ENCODE peak calls at places on chromosomes 5 and 9, in six cellular contexts. One of them, this sample, is unnamed.

GRCh38 chr9:74742792-74743389 is 144.8 kb downstream of the TRPM6 start:
- DNase-seq in trophoblast cell: peak
- DNase-seq in IMR-90: peak
- DNase-seq in H9: peak
- DNase-seq in neuronal stem cell: peak
- DNase-seq in H1: no peak
- DNase-seq in this sample: peak

GRCh38 chr5:96024683-96025475 is 63.2 kb upstream of the ELL2 start:
- DNase-seq in trophoblast cell: no peak
- DNase-seq in neuronal stem cell: no peak
- DNase-seq in H1: no peak
- DNase-seq in IMR-90: no peak
- DNase-seq in H9: no peak
- DNase-seq in this sample: no peak

GRCh38 chr9:18569941-18570630 is 96.1 kb downstream of the ADAMTSL1 start:
- DNase-seq in H1: no peak
- DNase-seq in H9: no peak
- DNase-seq in neuronal stem cell: no peak
- DNase-seq in trophoblast cell: no peak
- DNase-seq in IMR-90: no peak
- DNase-seq in this sample: no peak

GRCh38 chr9:123361731-123362560 is 5.9 kb downstream of the CRB2 start:
- DNase-seq in IMR-90: no peak
- DNase-seq in H1: no peak
- DNase-seq in H9: peak
- DNase-seq in trophoblast cell: no peak
- DNase-seq in neuronal stem cell: no peak
- DNase-seq in this sample: no peak

GRCh38 chr5:52786937-52787599 is 648 bp upstream of the ITGA1 start:
- DNase-seq in H1: no peak
- DNase-seq in H9: peak
- DNase-seq in neuronal stem cell: no peak
- DNase-seq in trophoblast cell: peak
- DNase-seq in IMR-90: peak
- DNase-seq in this sample: peak

GRCh38 chr9:126844085-126844484 is 16.4 kb upstream of the ZBTB34 start:
- DNase-seq in neuronal stem cell: no peak
- DNase-seq in IMR-90: peak
- DNase-seq in trophoblast cell: no peak
- DNase-seq in H9: no peak
- DNase-seq in H1: no peak
- DNase-seq in this sample: peak

GRCh38 chr9:126461029-126461428 is 134.4 kb downstream of the MVB12B start:
- DNase-seq in neuronal stem cell: no peak
- DNase-seq in H9: peak
- DNase-seq in IMR-90: no peak
- DNase-seq in trophoblast cell: no peak
- DNase-seq in H1: no peak
- DNase-seq in this sample: no peak

GRCh38 chr5:144361406-144361805 is 190.7 kb downstream of the KCTD16 start:
- DNase-seq in trophoblast cell: no peak
- DNase-seq in H1: no peak
- DNase-seq in H9: no peak
- DNase-seq in neuronal stem cell: no peak
- DNase-seq in IMR-90: peak
- DNase-seq in this sample: no peak

GRCh38 chr5:170479484-170479883 is 24.3 kb upstream of the KCNIP1 start:
- DNase-seq in neuronal stem cell: no peak
- DNase-seq in H9: peak
- DNase-seq in trophoblast cell: peak
- DNase-seq in H1: peak
- DNase-seq in IMR-90: peak
- DNase-seq in this sample: peak

GRCh38 chr5:122063836-122064235 is 14.2 kb downstream of the LOX start:
- DNase-seq in H1: no peak
- DNase-seq in trophoblast cell: peak
- DNase-seq in neuronal stem cell: no peak
- DNase-seq in H9: no peak
- DNase-seq in IMR-90: peak
- DNase-seq in this sample: peak

GRCh38 chr9:96232164-96232538 is 69.8 kb downstream of the HSD17B3 start:
- DNase-seq in neuronal stem cell: no peak
- DNase-seq in IMR-90: no peak
- DNase-seq in trophoblast cell: no peak
- DNase-seq in H9: no peak
- DNase-seq in H1: no peak
- DNase-seq in this sample: no peak

GRCh38 chr5:146409081-146409671 is 38.0 kb upstream of the TCERG1 start:
- DNase-seq in trophoblast cell: no peak
- DNase-seq in H9: no peak
- DNase-seq in H1: no peak
- DNase-seq in neuronal stem cell: peak
- DNase-seq in IMR-90: peak
- DNase-seq in this sample: no peak
- H4K91ac ChIP-seq in trophoblast cell: no peak
- H4K91ac ChIP-seq in H9: no peak
- H4K91ac ChIP-seq in H1: no peak
- H4K91ac ChIP-seq in neuronal stem cell: no peak
- H4K91ac ChIP-seq in IMR-90: no peak
- H4K91ac ChIP-seq in this sample: no peak

GRCh38 chr5:98763001-98763630 is 10.3 kb upstream of the RGMB start:
- DNase-seq in H1: no peak
- DNase-seq in IMR-90: peak
- DNase-seq in neuronal stem cell: no peak
- DNase-seq in trophoblast cell: peak
- DNase-seq in H9: peak
- DNase-seq in this sample: peak
- H3K27ac ChIP-seq in H1: no peak
- H3K27ac ChIP-seq in IMR-90: peak
- H3K27ac ChIP-seq in neuronal stem cell: peak
- H3K27ac ChIP-seq in trophoblast cell: peak
- H3K27ac ChIP-seq in H9: no peak
- H3K27ac ChIP-seq in this sample: peak

GRCh38 chr5:43638556-43638955 is 35.6 kb downstream of the NNT start:
- DNase-seq in IMR-90: peak
- DNase-seq in H9: no peak
- DNase-seq in trophoblast cell: no peak
- DNase-seq in neuronal stem cell: no peak
- DNase-seq in H1: no peak
- DNase-seq in this sample: no peak
- H4K91ac ChIP-seq in IMR-90: no peak
- H4K91ac ChIP-seq in H9: no peak
- H4K91ac ChIP-seq in trophoblast cell: no peak
- H4K91ac ChIP-seq in neuronal stem cell: no peak
- H4K91ac ChIP-seq in H1: no peak
- H4K91ac ChIP-seq in this sample: no peak

DNA sequence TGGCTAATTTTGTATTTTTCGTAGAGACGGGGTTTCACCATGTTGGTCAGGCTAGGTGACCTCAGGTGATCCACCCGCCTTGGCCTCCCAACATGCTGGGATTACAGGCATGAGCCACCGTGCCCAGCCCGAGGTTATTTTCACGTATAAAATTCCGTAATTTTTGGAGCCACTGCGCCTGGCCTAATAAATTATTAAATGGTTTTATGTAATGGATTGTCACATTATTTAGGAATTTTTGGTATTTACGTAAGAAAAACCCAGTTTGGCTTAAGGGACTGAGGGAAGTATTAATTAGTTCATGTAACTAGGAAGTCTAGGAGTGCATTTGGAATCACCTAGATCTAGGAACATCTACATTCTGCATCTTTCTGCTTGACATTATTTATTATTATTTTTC is 8.3 kb downstream of the GLE1 start:
- DNase-seq in H1: no peak
- DNase-seq in IMR-90: no peak
- DNase-seq in neuronal stem cell: no peak
- DNase-seq in H9: no peak
- DNase-seq in trophoblast cell: no peak
- DNase-seq in this sample: no peak
- H3K27ac ChIP-seq in H1: no peak
- H3K27ac ChIP-seq in IMR-90: no peak
- H3K27ac ChIP-seq in neuronal stem cell: no peak
- H3K27ac ChIP-seq in H9: no peak
- H3K27ac ChIP-seq in trophoblast cell: no peak
- H3K27ac ChIP-seq in this sample: no peak

GRCh38 chr5:181058786-181059296 is 18.8 kb downstream of the BTNL9 start:
- DNase-seq in H1: no peak
- DNase-seq in H9: no peak
- DNase-seq in IMR-90: no peak
- DNase-seq in trophoblast cell: no peak
- DNase-seq in neuronal stem cell: no peak
- DNase-seq in this sample: no peak

GRCh38 chr5:181060231-181060590 is 20.1 kb downstream of the BTNL9 start:
- DNase-seq in neuronal stem cell: no peak
- DNase-seq in IMR-90: no peak
- DNase-seq in H9: no peak
- DNase-seq in H1: no peak
- DNase-seq in trophoblast cell: no peak
- DNase-seq in this sample: no peak

GRCh38 chr5:181060924-181061323 is 20.9 kb downstream of the BTNL9 start:
- DNase-seq in H9: no peak
- DNase-seq in trophoblast cell: no peak
- DNase-seq in neuronal stem cell: no peak
- DNase-seq in H1: no peak
- DNase-seq in IMR-90: no peak
- DNase-seq in this sample: no peak

GRCh38 chr5:181058321-181058720 is 18.3 kb downstream of the BTNL9 start:
- DNase-seq in H9: no peak
- DNase-seq in H1: no peak
- DNase-seq in trophoblast cell: no peak
- DNase-seq in neuronal stem cell: no peak
- DNase-seq in IMR-90: no peak
- DNase-seq in this sample: no peak

DNA sequence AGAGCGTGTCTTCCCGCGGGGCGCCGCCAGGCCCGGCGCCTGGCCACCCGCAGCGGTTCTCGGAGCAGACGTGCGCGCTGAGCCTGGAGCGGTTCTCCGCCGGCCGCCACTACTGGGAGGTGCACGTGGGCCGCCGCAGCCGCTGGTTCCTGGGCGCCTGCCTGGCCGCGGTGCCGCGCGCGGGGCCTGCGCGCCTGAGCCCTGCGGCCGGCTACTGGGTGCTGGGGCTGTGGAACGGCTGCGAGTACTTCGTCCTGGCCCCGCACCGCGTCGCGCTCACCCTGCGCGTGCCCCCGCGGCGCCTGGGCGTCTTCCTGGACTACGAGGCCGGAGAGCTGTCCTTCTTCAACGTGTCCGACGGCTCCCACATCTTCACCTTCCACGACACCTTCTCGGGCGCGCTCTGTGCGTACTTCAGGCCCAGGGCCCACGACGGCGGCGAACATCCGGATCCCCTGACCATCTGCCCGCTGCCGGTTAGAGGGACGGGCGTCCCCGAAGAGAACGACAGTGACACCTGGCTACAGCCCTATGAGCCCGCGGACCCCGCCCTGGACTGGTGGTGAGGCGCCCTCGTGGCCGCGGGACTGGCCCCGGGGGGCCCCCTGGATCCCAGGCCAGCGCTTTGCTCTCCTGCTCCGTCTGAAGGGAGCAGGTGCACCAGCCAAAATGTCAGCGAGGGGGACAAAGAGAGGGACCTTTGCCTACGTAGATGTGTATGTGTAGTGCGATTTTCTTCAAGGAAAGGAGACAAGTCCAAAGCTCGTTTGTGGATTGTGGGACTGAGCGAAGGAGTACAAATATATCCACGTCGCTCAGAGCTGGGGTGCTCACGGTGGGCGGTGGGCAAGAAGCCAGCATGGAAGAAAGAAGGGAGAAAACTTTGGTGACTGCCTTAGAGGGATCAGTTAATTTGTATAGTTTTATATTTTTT is 19.5 kb downstream of the BTNL9 start:
- DNase-seq in trophoblast cell: no peak
- DNase-seq in neuronal stem cell: no peak
- DNase-seq in H9: peak
- DNase-seq in H1: peak
- DNase-seq in IMR-90: no peak
- DNase-seq in this sample: no peak
- H4K91ac ChIP-seq in trophoblast cell: no peak
- H4K91ac ChIP-seq in neuronal stem cell: no peak
- H4K91ac ChIP-seq in H9: no peak
- H4K91ac ChIP-seq in H1: no peak
- H4K91ac ChIP-seq in IMR-90: no peak
- H4K91ac ChIP-seq in this sample: no peak

This sample was measured in mesenchymal stem cell.